ENCODE peak calls at places on chromosomes 12 and 14, in six cellular contexts. V, Y, M, W, R and C are unnamed samples.

GRCh38 chr12:16573652-16574077 is 32.3 kb downstream of the LMO3 start:
- DNase-seq in W (peak), Y (no peak), V (no peak), M (no peak), R (no peak), C (no peak)

GRCh38 chr12:51132693-51133092 is 40.2 kb downstream of the TFCP2 start:
- DNase-seq in M (no peak), W (peak), Y (no peak), R (no peak), V (no peak), C (no peak)

GRCh38 chr12:122471324-122472226 is 29.2 kb downstream of the ZCCHC8 start:
- DNase-seq in W (peak), M (peak), V (no peak), Y (no peak), R (no peak), C (peak)

GRCh38 chr12:8698132-8698829 is 490 bp downstream of the RIMKLB start:
- DNase-seq in Y (peak), W (no peak), M (peak), R (peak), V (peak), C (no peak)

GRCh38 chr14:105940534-105941225 is 414.3 kb downstream of the TMEM121 start:
- DNase-seq in V (no peak), Y (no peak), W (no peak), R (no peak), M (no peak), C (no peak)

GRCh38 chr12:96457191-96457930 is 32.0 kb upstream of the CFAP54 start:
- DNase-seq in Y (no peak), W (peak), V (no peak), M (no peak), R (no peak), C (peak)

GRCh38 chr14:74038015-74038859 is 19.1 kb downstream of the BBOF1 start:
- DNase-seq in Y (no peak), R (no peak), W (peak), M (peak), V (no peak), C (peak)

GRCh38 chr14:37622231-37622923 is 26.9 kb downstream of the TTC6 start:
- DNase-seq in V (no peak), R (no peak), Y (no peak), W (no peak), M (peak), C (no peak)

GRCh38 chr12:127809236-127809635 is 457.7 kb upstream of the TMEM132C start:
- DNase-seq in Y (no peak), W (peak), V (no peak), M (peak), R (no peak), C (peak)

GRCh38 chr14:51680031-51680430 is 28.3 kb downstream of the FRMD6 start:
- DNase-seq in R (no peak), Y (no peak), M (peak), V (no peak), W (no peak), C (no peak)

GRCh38 chr12:45549503-45549902 is 180.0 kb upstream of the ARID2 start:
- DNase-seq in V (no peak), R (no peak), Y (no peak), W (no peak), M (no peak), C (no peak)

GRCh38 chr14:28303248-28303647 is 463.3 kb upstream of the FOXG1 start:
- DNase-seq in R (no peak), V (no peak), Y (no peak), W (peak), M (peak), C (peak)

GRCh38 chr14:24868389-24868788 is 181.6 kb downstream of the STXBP6 start:
- DNase-seq in R (no peak), W (no peak), V (no peak), M (no peak), Y (no peak), C (no peak)

GRCh38 chr12:63849641-63850040 is 5.1 kb downstream of the SRGAP1 start:
- DNase-seq in Y (no peak), W (no peak), M (no peak), V (no peak), R (no peak), C (no peak)

GRCh38 chr14:29235991-29236390 is 469.4 kb downstream of the FOXG1 start:
- DNase-seq in M (peak), R (no peak), Y (no peak), V (no peak), W (no peak), C (no peak)

GRCh38 chr14:68794130-68794855 is 1.4 kb upstream of the ZFP36L1 start:
- DNase-seq in Y (no peak), W (peak), R (no peak), M (peak), V (peak), C (peak)

GRCh38 chr12:2168808-2169207 is 116.0 kb downstream of the CACNA1C start:
- DNase-seq in W (peak), M (no peak), V (no peak), R (no peak), Y (no peak), C (peak)

GRCh38 chr12:3218150-3218845 is 141.1 kb downstream of the TSPAN9 start:
- DNase-seq in M (peak), R (peak), W (peak), V (no peak), Y (no peak), C (no peak)

GRCh38 chr12:52681551-52682380 is 1.6 kb upstream of the KRT1 start:
- DNase-seq in Y (no peak), R (no peak), M (no peak), W (no peak), V (peak), C (no peak)

GRCh38 chr12:109772622-109773321 is 59.1 kb downstream of the FAM222A start:
- DNase-seq in W (no peak), Y (peak), M (no peak), V (no peak), R (peak), C (peak)

GRCh38 chr14:52790011-52790755 is 1.2 kb downstream of the GNPNAT1 start:
- DNase-seq in V (no peak), R (no peak), W (no peak), Y (no peak), M (peak), C (peak)

GRCh38 chr12:5694759-5695409 is 250.2 kb downstream of the ANO2 start:
- DNase-seq in R (no peak), W (peak), M (no peak), Y (no peak), V (no peak), C (no peak)

GRCh38 chr12:100959481-100959880 is 164.9 kb downstream of the ANO4 start:
- DNase-seq in Y (no peak), V (no peak), M (peak), R (no peak), W (peak), C (peak)

GRCh38 chr12:22042981-22043669 is 2.9 kb upstream of the CMAS start:
- DNase-seq in W (peak), R (no peak), V (no peak), M (peak), Y (no peak), C (peak)

GRCh38 chr12:100758083-100758482 is 36.5 kb upstream of the ANO4 start:
- DNase-seq in M (no peak), W (no peak), R (no peak), V (no peak), Y (no peak), C (no peak)